ENCODE peak calls at places on chromosomes 2 and 18, in seven cellular contexts. M is progenitor cell of endocrine pancreas; G is activated naive CD8-positive, alpha-beta T cell treated with anti-CD3 and anti-CD28 coated beads, Interleukin-2, amount 50 U/mL, for 24 hours; V is AG09319; Q is putamen; O is NCI-H460; X is sciatic nerve. A is an unnamed sample.
A peak's percentile ranks its signal among the peaks of the same experiment; 100 is the strongest.

GRCh38 chr18:2908946-2909335 is 62.1 kb downstream of the EMILIN2 start:
- DNase-seq in M (no peak), G (no peak), V (no peak), Q (no peak), O (no peak), X (no peak), A (no peak)

GRCh38 chr2:238466242-238466598 is 39.5 kb downstream of the ASB1 start:
- DNase-seq in M (no peak), G (no peak), V (no peak), Q (no peak), O (no peak), X (no peak), A (no peak)

GRCh38 chr2:157793053-157793612 is 83.0 kb downstream of the ACVR1 start:
- DNase-seq in M (no peak), G (no peak), V (no peak), Q (no peak), O (no peak), X (no peak), A (no peak)

GRCh38 chr2:219350215-219350937 is 17.8 kb upstream of the RESP18 start:
- DNase-seq in M (no peak), G (no peak), V (peak; percentile 60), Q (no peak), O (no peak), X (no peak), A (no peak)

GRCh38 chr18:69128978-69129377 is 271.7 kb upstream of the DOK6 start:
- DNase-seq in M (no peak), G (no peak), V (no peak), Q (no peak), O (no peak), X (no peak), A (no peak)

GRCh38 chr2:146721486-146721885 is 1123.3 kb upstream of the ACVR2A start:
- DNase-seq in M (no peak), G (no peak), V (no peak), Q (no peak), O (no peak), X (no peak), A (no peak)

GRCh38 chr2:16368328-16368727 is 297.3 kb downstream of the CYRIA start:
- DNase-seq in M (no peak), G (no peak), V (no peak), Q (no peak), O (no peak), X (no peak), A (no peak)

GRCh38 chr2:85986121-85986520 is 97.3 kb upstream of the ST3GAL5 start:
- DNase-seq in M (peak; percentile 1), G (no peak), V (no peak), Q (no peak), O (no peak), X (no peak), A (no peak)

GRCh38 chr2:232488097-232488711 is 570 bp upstream of the ECEL1 start:
- DNase-seq in M (no peak), G (no peak), V (no peak), Q (no peak), O (no peak), X (no peak), A (no peak)

GRCh38 chr2:71685073-71685848 is 231.9 kb downstream of the DYSF start:
- DNase-seq in M (no peak), G (no peak), V (no peak), Q (peak; percentile 43), O (no peak), X (peak; percentile 45), A (no peak)

GRCh38 chr2:236828820-236829219 is 256.9 kb upstream of the COPS8 start:
- DNase-seq in M (no peak), G (no peak), V (no peak), Q (no peak), O (no peak), X (no peak), A (no peak)

GRCh38 chr2:113278073-113278811 is 479 bp downstream of the PAX8 start:
- DNase-seq in M (no peak), G (no peak), V (no peak), Q (no peak), O (no peak), X (no peak), A (no peak)

GRCh38 chr2:173511942-173512341 is 157.3 kb downstream of the CDCA7 start:
- DNase-seq in M (no peak), G (no peak), V (no peak), Q (no peak), O (no peak), X (no peak), A (no peak)

GRCh38 chr2:120917876-120918275 is 182.2 kb downstream of the GLI2 start:
- DNase-seq in M (no peak), G (no peak), V (no peak), Q (no peak), O (no peak), X (no peak), A (no peak)

GRCh38 chr2:101500175-101500574 is 25.3 kb upstream of the RFX8 start:
- DNase-seq in M (no peak), G (no peak), V (no peak), Q (no peak), O (no peak), X (no peak), A (no peak)

GRCh38 chr18:3794537-3795348 is 344.8 kb downstream of the TGIF1 start:
- DNase-seq in M (no peak), G (no peak), V (no peak), Q (no peak), O (peak; percentile 86), X (no peak), A (no peak)

GRCh38 chr2:27798948-27799645 is 27.6 kb downstream of the MRPL33 start:
- DNase-seq in M (no peak), G (no peak), V (peak; percentile 99), Q (peak; percentile 69), O (peak; percentile 97), X (no peak), A (peak; percentile 55)

A was measured in head of caudate nucleus.